ENCODE peak calls at places on chromosomes 5 and 9, in five cellular contexts. Y is NT2/D1; Q is smooth muscle cell of the brain vasculature; I is stimulated activated CD8-positive, alpha-beta memory T cell treated with anti-CD3 and anti-CD28 coated beads, Interleukin-4, amount 100 ng/mL, for 48 hours; F is pancreas. H is an unnamed sample.
A peak's percentile ranks its signal among the peaks of the same experiment; 100 is the strongest.

GRCh38 chr5:146336197-146336596 is 2.4 kb upstream of the POU4F3 start:
- DNase-seq in Y (no peak), Q (no peak), I (no peak), F (no peak), H (no peak)

GRCh38 chr9:20382460-20383071 is 239.7 kb downstream of the MLLT3 start:
- DNase-seq in F (no peak), Q (no peak), Y (no peak), I (no peak), H (no peak)

GRCh38 chr5:14008819-14009311 is 64.4 kb upstream of the DNAH5 start:
- DNase-seq in I (no peak), Y (no peak), F (peak; percentile 46), Q (no peak), H (peak; percentile 81)

GRCh38 chr9:123326662-123327093 is 29.3 kb upstream of the CRB2 start:
- DNase-seq in Y (no peak), Q (no peak), F (no peak), I (no peak), H (no peak)

GRCh38 chr9:72728031-72728770 is 206.8 kb downstream of the TMC1 start:
- DNase-seq in I (no peak), F (no peak), Y (no peak), Q (no peak), H (no peak)

GRCh38 chr5:1378866-1379659 is 34.2 kb upstream of the CLPTM1L start:
- DNase-seq in Y (no peak), Q (no peak), F (no peak), I (no peak), H (peak; percentile 17)

GRCh38 chr5:54832066-54832465 is 153.3 kb downstream of the ESM1 start:
- DNase-seq in Q (no peak), F (no peak), Y (no peak), I (no peak), H (no peak)

GRCh38 chr9:74117731-74118130 is 379.4 kb upstream of the RORB start:
- DNase-seq in F (no peak), Y (no peak), Q (no peak), I (no peak), H (no peak)

GRCh38 chr9:36099718-36100117 is 36.8 kb upstream of the GLIPR2 start:
- DNase-seq in Q (no peak), I (no peak), F (no peak), Y (no peak), H (no peak)

GRCh38 chr5:77852514-77853352 is 76.6 kb upstream of the TBCA start:
- DNase-seq in Y (peak; percentile 40), Q (no peak), I (peak; percentile 54), F (peak; percentile 54), H (no peak)